ENCODE peak calls at places on chromosomes 16 and 17, in eight cellular contexts. R, K, U, X, D, Z, V and S are unnamed samples. For H3K9me3, the result is how much of the 10 kb centered on the place peaks cover.

GRCh38 chr17:34852141-34852540 is 109.1 kb downstream of the CCT6B start:
- DNase-seq in X (no peak), R (no peak), K (no peak), U (no peak), Z (no peak), V (no peak), D (no peak), S (no peak)

GRCh38 chr17:44398692-44399691 is 9.5 kb upstream of the ITGA2B start:
- DNase-seq in D (no peak), V (no peak), R (no peak), U (no peak), X (no peak), K (no peak), Z (no peak), S (no peak)

GRCh38 chr16:71610447-71610846 is 15.5 kb upstream of the MARVELD3 start:
- DNase-seq in Z (no peak), V (no peak), R (no peak), X (no peak), U (no peak), K (no peak), D (no peak), S (peak)

GRCh38 chr16:47777191-47777590 is 316.1 kb downstream of the PHKB start:
- DNase-seq in D (no peak), V (no peak), Z (no peak), R (no peak), U (no peak), K (no peak), X (no peak), S (no peak)

GRCh38 chr17:57939797-57940196 is 15.4 kb downstream of the CUEDC1 start:
- DNase-seq in D (peak), Z (peak), K (peak), R (no peak), V (peak), X (no peak), U (no peak), S (peak)

GRCh38 chr16:84332975-84333684 is 35.2 kb upstream of the ATP2C2 start:
- DNase-seq in K (no peak), X (no peak), R (no peak), Z (no peak), V (peak), D (no peak), U (no peak), S (no peak)

GRCh38 chr17:6346986-6347385 is 87.9 kb downstream of the AIPL1 start:
- DNase-seq in D (no peak), K (no peak), V (no peak), R (no peak), X (no peak), U (no peak), Z (no peak), S (no peak)

GRCh38 chr16:49459953-49460735 is 86.5 kb downstream of the C16orf78 start:
- DNase-seq in U (no peak), R (no peak), K (no peak), Z (no peak), V (no peak), D (no peak), X (no peak), S (peak)

GRCh38 chr17:8119575-8120519 is 1.5 kb upstream of the ALOXE3 start:
- DNase-seq in X (peak), D (peak), U (peak), K (peak), V (peak), Z (peak), R (peak), S (peak)

GRCh38 chr17:75508848-75509450 is 6.4 kb downstream of the CASKIN2 start:
- DNase-seq in D (no peak), X (no peak), U (no peak), V (no peak), Z (no peak), R (no peak), K (peak), S (peak)

GRCh38 chr17:59699786-59700185 is 7.4 kb downstream of the PTRH2 start:
- DNase-seq in U (no peak), V (no peak), R (no peak), Z (no peak), X (no peak), K (no peak), D (no peak), S (no peak)

GRCh38 chr16:13630292-13630850 is 289.6 kb upstream of the ERCC4 start:
- DNase-seq in U (no peak), X (no peak), D (no peak), R (no peak), V (no peak), Z (no peak), K (no peak), S (no peak)

GRCh38 chr17:63954402-63955063 is 18.2 kb downstream of the SCN4A start:
- DNase-seq in V (no peak), U (no peak), R (no peak), D (peak), K (no peak), Z (no peak), X (peak), S (peak)

DNA sequence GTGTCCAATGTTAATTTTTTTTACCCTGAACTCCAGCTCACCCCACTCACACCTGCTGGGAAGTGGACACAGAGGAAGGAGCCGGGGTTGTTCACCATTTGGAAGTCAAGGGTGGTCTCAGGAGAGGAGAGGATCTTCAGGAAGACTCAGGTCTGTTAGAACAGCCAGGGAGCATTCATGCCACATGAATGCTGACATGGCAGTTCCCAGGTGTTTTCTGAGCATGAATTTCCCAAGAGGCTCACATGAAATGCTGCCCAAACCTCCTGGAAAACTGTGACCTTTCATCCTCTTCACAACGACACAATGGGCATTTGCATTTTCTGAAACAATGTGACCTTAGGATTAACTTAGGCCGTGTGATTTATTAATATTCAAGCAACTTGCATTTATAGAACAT is 2409.2 kb downstream of the TP53TG3F start:
- DNase-seq in X (no peak), U (no peak), V (no peak), Z (no peak), K (no peak), R (no peak), D (no peak), S (no peak)
- H3K9me3 ChIP-seq in X (under half), U (under half), V (half or more), Z (under half), K (under half), R (under half), D (under half), S (half or more)

DNA sequence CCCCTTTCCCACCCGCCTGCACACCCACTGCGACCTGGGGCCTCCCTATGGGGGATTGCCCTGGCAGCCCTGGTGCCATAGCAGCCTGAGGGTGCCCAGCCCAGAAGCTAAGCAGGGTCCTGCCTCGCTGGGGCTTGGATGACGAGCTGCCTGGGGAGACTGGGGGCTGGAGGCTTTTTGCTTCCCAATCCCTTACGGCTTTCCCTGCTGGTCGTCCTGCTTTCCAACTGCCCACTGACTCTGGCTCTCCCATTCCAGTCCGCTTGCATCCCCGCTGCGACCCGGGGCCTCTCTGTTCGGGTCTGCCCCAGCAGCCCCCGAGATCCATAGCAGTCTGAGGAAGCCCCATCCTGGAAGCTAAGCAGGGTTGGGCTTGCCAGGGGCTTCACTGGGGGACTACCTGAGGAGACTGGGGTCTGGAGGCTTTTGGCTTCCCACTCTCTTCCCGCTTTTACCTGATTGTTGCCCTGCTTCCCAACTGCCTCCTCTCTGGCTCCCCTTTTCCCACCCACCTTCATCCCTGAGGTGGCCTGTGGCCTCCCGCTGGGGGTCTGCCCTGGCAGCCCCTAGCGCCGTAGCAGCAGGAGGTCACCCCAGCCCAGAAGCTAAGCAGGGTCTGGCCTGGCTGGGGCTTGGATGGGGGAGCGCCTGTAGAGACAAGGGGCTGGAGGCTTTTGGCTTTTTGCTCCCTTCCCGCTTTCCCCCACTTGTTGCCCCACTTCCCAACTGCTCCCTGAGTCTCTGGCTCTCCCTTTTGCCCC is 2292.8 kb downstream of the TP53TG3F start:
- DNase-seq in R (no peak), Z (no peak), D (no peak), K (no peak), V (no peak), U (no peak), X (no peak), S (no peak)
- H3K9me3 ChIP-seq in R (under half), Z (under half), D (under half), K (under half), V (half or more), U (under half), X (under half), S (half or more)

DNA sequence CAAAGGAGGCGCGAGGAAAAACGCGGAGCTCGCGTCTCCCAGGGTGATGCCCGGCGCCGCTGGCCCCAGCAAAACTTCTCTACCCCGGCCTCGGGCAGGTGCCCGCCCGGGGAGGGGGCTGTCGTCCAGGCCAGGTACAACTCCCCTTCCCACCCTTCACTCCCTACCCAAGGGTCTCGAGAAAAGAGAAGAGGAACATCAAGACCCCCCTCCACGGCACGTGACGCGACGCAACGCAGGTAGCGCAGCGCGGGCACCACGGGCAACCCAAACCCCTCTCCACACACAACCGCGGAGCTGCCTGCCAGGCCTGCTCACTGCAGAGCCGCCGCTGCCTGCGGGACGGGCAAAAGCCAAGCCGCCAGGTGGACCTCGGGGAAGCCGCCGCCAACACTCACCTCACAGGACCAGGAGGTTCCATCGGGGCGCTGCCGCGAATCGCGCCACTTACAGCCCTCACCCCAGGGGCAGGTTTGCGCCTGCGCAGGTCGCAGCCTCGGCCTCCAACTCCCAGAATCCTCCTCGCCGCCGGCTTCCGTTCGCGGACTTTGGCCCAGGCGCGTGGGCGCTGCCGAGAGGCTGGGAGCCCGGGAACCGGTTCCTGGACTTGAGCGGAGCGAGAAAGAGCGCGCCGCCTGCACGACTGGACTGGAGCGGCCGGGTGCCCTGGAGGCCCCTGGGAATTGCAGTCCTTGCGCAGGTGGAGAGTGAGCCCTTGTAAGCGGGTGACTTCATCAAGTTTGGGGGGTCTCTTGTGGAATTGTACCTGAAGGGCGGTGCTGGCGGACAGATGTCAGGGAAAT is at the start of gene ZNF232:
- DNase-seq in D (peak), U (peak), K (peak), X (peak), Z (peak), V (peak), R (peak), S (peak)
- H3K9me3 ChIP-seq in D (under half), U (under half), K (under half), X (under half), Z (under half), V (under half), R (under half), S (under half)

GRCh38 chr17:69870091-69870530 is 204.9 kb upstream of the KCNJ16 start:
- DNase-seq in V (no peak), D (peak), Z (no peak), K (no peak), U (no peak), R (no peak), X (no peak), S (no peak)

GRCh38 chr17:69872675-69873262 is 202.3 kb upstream of the KCNJ16 start:
- DNase-seq in Z (no peak), U (no peak), V (no peak), R (no peak), D (no peak), X (no peak), K (no peak), S (no peak)

GRCh38 chr17:69869667-69870066 is 205.4 kb upstream of the KCNJ16 start:
- DNase-seq in V (no peak), X (no peak), Z (no peak), D (no peak), U (no peak), R (no peak), K (no peak), S (no peak)

GRCh38 chr17:69870751-69871199 is 204.2 kb upstream of the KCNJ16 start:
- DNase-seq in Z (no peak), X (no peak), K (no peak), U (no peak), V (no peak), R (no peak), D (no peak), S (no peak)

DNA sequence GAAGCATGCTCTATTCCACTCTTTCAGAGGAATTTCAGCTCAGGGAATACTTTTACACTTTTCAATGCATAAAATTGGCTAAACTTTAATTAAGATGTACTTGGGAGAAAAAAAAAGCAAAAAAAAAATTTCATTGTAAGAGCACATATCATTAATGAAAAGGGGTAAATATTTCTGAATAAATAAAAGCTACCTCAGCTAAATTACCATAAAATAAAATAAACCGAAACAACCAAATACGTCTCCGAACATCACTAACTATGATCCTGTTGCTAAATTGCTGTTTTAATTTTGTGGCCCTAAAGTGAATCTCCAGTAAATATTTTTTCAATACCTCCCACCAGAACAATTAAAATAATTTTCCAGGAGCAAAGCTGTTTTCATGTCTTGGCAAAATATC is 203.7 kb upstream of the KCNJ16 start:
- DNase-seq in K (no peak), U (no peak), V (no peak), Z (no peak), X (no peak), D (no peak), R (no peak), S (no peak)
- H3K9me3 ChIP-seq in K (under half), U (under half), V (under half), Z (under half), X (under half), D (under half), R (under half), S (under half)

GRCh38 chr16:3295783-3296182 is 9.4 kb downstream of the TIGD7 start:
- DNase-seq in X (no peak), Z (no peak), K (no peak), V (no peak), D (no peak), U (no peak), R (no peak), S (no peak)
- H3K9me3 ChIP-seq in X (under half), Z (half or more), K (under half), V (half or more), D (under half), U (under half), R (under half), S (half or more)

GRCh38 chr16:15980329-15980728 is 30.9 kb downstream of the ABCC1 start:
- DNase-seq in D (no peak), R (no peak), Z (no peak), K (no peak), U (no peak), V (no peak), X (no peak), S (no peak)
- H3K9me3 ChIP-seq in D (half or more), R (under half), Z (under half), K (under half), U (under half), V (under half), X (under half), S (under half)

GRCh38 chr16:81971853-81972252 is 39.4 kb downstream of the SDR42E1 start:
- DNase-seq in D (no peak), U (no peak), V (no peak), R (no peak), X (no peak), Z (no peak), K (no peak), S (no peak)
- H3K9me3 ChIP-seq in D (under half), U (under half), V (under half), R (under half), X (under half), Z (under half), K (under half), S (under half)

GRCh38 chr17:52390422-52390821 is 231.9 kb upstream of the CA10 start:
- DNase-seq in K (no peak), R (no peak), U (no peak), X (no peak), D (no peak), Z (no peak), V (no peak), S (no peak)
- H3K9me3 ChIP-seq in K (under half), R (under half), U (under half), X (under half), D (under half), Z (under half), V (under half), S (under half)

DNA sequence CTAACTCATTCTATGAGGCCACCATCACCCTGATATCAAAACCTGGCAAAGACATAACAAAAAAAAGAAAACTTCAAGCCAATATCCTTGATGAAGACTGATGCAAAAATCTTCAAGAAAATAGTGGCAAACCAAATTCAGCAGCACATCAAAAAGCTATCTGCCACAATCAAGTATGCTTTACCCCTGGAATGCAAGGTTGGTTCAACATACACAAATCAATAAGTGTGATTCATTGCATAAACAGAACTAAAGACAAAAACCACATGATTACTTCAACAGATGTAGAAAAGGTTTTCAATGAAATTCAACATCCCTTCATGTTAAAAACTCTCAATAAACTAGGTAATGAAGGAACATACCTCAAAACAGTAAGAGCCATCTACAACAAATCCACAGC is 48.4 kb downstream of the CMC2 start:
- DNase-seq in K (no peak), X (no peak), V (no peak), Z (no peak), U (no peak), D (no peak), R (no peak), S (no peak)
- H3K9me3 ChIP-seq in K (under half), X (under half), V (under half), Z (half or more), U (under half), D (under half), R (under half), S (under half)